ENCODE peak calls at places on chromosome 5, in five cellular contexts. V is IMR-90, O is thoracic aorta, R is GM12865, K is cardiac fibroblast. Z is an unnamed sample.

GRCh38 chr5:113508756-113509155 is 4.7 kb upstream of the YTHDC2 start:
- DNase-seq in V (no peak), O (no peak), R (no peak), K (peak; percentile 44), Z (no peak)

GRCh38 chr5:154519375-154519774 is 41.3 kb upstream of the HAND1 start:
- DNase-seq in V (peak; percentile 31), O (no peak), R (no peak), K (peak; percentile 68), Z (no peak)

GRCh38 chr5:6402939-6403338 is 24.6 kb upstream of the MED10 start:
- DNase-seq in V (no peak), O (no peak), R (peak; percentile 18), K (no peak), Z (no peak)

GRCh38 chr5:168714046-168714445 is 134.9 kb upstream of the PANK3 start:
- DNase-seq in V (peak; percentile 47), O (no peak), R (peak; percentile 45), K (peak; percentile 54), Z (no peak)

GRCh38 chr5:138829341-138829740 is 45.8 kb downstream of the LRRTM2 start:
- DNase-seq in V (peak; percentile 31), O (no peak), R (no peak), K (peak; percentile 64), Z (no peak)

GRCh38 chr5:138952962-138953361 is 77.8 kb upstream of the LRRTM2 start:
- DNase-seq in V (no peak), O (no peak), R (no peak), K (no peak), Z (no peak)

GRCh38 chr5:65902104-65902503 is 24.3 kb upstream of the ERBIN start:
- DNase-seq in V (no peak), O (no peak), R (no peak), K (no peak), Z (no peak)

GRCh38 chr5:31383734-31384133 is 148.2 kb downstream of the DROSHA start:
- DNase-seq in V (peak; percentile 61), O (no peak), R (no peak), K (no peak), Z (no peak)

GRCh38 chr5:72850113-72850512 is 33.7 kb downstream of the TNPO1 start:
- DNase-seq in V (no peak), O (no peak), R (no peak), K (no peak), Z (no peak)

GRCh38 chr5:139062910-139063663 is 135.1 kb downstream of the SIL1 start:
- DNase-seq in V (no peak), O (no peak), R (no peak), K (no peak), Z (no peak)

GRCh38 chr5:147690595-147690994 is 91.9 kb downstream of the JAKMIP2 start:
- DNase-seq in V (peak; percentile 1), O (no peak), R (no peak), K (no peak), Z (no peak)

GRCh38 chr5:81962041-81962440 is 9.8 kb upstream of the ATG10 start:
- DNase-seq in V (no peak), O (no peak), R (no peak), K (no peak), Z (no peak)

GRCh38 chr5:118040496-118040895 is 947.9 kb downstream of the DTWD2 start:
- DNase-seq in V (no peak), O (no peak), R (no peak), K (no peak), Z (no peak)

GRCh38 chr5:124289122-124289521 is 457.3 kb downstream of the ZNF608 start:
- DNase-seq in V (no peak), O (no peak), R (no peak), K (no peak), Z (no peak)

GRCh38 chr5:109105631-109106267 is 304.0 kb downstream of the PJA2 start:
- DNase-seq in V (peak; percentile 91), O (no peak), R (no peak), K (peak; percentile 96), Z (peak; percentile 92)

GRCh38 chr5:158727108-158727507 is 372.6 kb downstream of the EBF1 start:
- DNase-seq in V (no peak), O (no peak), R (no peak), K (no peak), Z (no peak)

GRCh38 chr5:178839319-178839704 is 20.4 kb upstream of the ZNF354B start:
- DNase-seq in V (no peak), O (no peak), R (no peak), K (peak; percentile 55), Z (no peak)

GRCh38 chr5:171415115-171415730 is 4.2 kb upstream of the FGF18 start:
- DNase-seq in V (peak; percentile 63), O (no peak), R (no peak), K (peak; percentile 36), Z (no peak)

GRCh38 chr5:38845555-38846378 is at the start of gene OSMR:
- DNase-seq in V (peak; percentile 98), O (peak; percentile 91), R (no peak), K (peak; percentile 99), Z (peak; percentile 63)

GRCh38 chr5:148734518-148734917 is 80.2 kb upstream of the HTR4 start:
- DNase-seq in V (no peak), O (no peak), R (no peak), K (no peak), Z (no peak)

GRCh38 chr5:6359941-6360683 is 18.2 kb downstream of the MED10 start:
- DNase-seq in V (no peak), O (no peak), R (no peak), K (no peak), Z (no peak)

GRCh38 chr5:169009171-169009570 is 291.8 kb downstream of the SLIT3 start:
- DNase-seq in V (no peak), O (no peak), R (no peak), K (peak; percentile 27), Z (no peak)

GRCh38 chr5:170161069-170161468 is 55.4 kb downstream of the FOXI1 start:
- DNase-seq in V (no peak), O (no peak), R (peak; percentile 63), K (no peak), Z (no peak)

GRCh38 chr5:6736524-6737042 is 23.4 kb downstream of the TENT4A start:
- DNase-seq in V (no peak), O (no peak), R (no peak), K (no peak), Z (no peak)

GRCh38 chr5:68178579-68178978 is 37.0 kb upstream of the PIK3R1 start:
- DNase-seq in V (no peak), O (no peak), R (no peak), K (peak; percentile 19), Z (no peak)

GRCh38 chr5:73791389-73791788 is 165.4 kb downstream of the ARHGEF28 start:
- DNase-seq in V (no peak), O (no peak), R (no peak), K (no peak), Z (no peak)

GRCh38 chr5:10511741-10512640 is 51.9 kb upstream of the ANKRD33B start:
- DNase-seq in V (no peak), O (no peak), R (no peak), K (no peak), Z (no peak)

GRCh38 chr5:53151713-53152458 is 42.3 kb upstream of the MOCS2 start:
- DNase-seq in V (peak; percentile 93), O (peak; percentile 8), R (no peak), K (peak; percentile 77), Z (peak; percentile 78)

GRCh38 chr5:157592594-157592993 is 17.0 kb upstream of the ADAM19 start:
- DNase-seq in V (no peak), O (no peak), R (peak; percentile 49), K (no peak), Z (no peak)

GRCh38 chr5:177494356-177495195 is 2.8 kb downstream of the PDLIM7 start:
- DNase-seq in V (peak; percentile 92), O (peak; percentile 83), R (peak; percentile 46), K (peak; percentile 97), Z (peak; percentile 65)
- TF ChIP-seq CTCF in V (peak; percentile 55), O (peak; percentile 27), R (no peak), K (peak; percentile 41), Z (peak; percentile 36)

DNA sequence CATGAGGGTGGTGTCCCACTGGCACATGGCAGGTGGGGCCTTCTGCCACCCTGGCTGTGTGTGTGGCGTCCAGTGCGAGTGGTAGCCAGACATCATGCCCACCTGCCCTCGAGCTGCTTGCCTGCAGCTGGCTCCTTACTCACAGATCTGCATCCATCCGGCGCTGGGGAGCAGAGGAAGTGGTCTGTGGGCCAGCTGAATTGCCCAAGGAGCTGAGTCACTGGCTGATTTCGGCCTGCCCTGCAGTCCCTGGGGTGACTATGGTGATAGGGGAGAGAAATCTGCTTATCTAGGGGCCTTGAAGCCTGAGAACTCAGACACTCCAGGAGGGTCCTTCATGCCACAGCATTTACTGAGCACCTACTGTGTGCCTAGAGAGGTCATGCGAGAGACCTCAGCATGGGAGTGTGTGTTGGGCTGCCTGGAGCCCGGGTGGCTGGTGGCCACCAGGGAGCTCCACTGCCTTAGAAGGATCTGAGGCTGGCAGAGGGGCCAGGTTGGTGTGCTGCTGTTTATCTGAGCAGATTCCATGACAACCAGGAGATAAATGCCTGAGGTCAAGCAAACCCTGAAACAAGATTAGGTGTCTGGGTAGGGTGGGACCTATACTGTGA is 57.1 kb downstream of the SLC22A5 start:
- DNase-seq in V (peak; percentile 97), O (peak; percentile 68), R (peak; percentile 92), K (peak; percentile 96), Z (peak; percentile 81)
- H3K4me3 ChIP-seq in V (no peak overlapping the region), O (peak overlapping the region; percentile 27), R (peak overlapping the region; percentile 47), K (no peak overlapping the region), Z (no peak overlapping the region)

DNA sequence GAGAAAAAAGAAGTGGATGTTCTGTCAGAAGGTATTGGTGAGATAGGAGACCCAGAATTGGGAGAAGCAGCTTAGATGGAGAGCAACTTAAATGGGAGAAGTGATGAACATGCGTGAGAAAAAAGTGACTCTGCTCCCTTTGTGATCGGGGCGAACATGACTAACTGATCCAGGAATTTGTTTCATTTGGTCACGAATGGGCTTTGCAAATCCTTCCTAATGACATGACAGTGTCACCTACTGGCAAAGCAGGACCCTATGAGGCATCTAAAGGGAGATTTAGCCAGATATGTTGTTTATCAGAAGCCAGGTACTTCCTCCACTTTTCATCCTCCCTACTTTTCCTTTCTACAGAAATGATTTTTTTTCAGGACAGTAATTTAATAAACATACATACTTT is 787.4 kb upstream of the RGMB start:
- DNase-seq in V (peak; percentile 60), O (no peak), R (no peak), K (peak; percentile 94), Z (peak; percentile 1)
- TF ChIP-seq CTCF in V (no peak), O (no peak), R (no peak), K (peak; percentile 40), Z (no peak)

DNA sequence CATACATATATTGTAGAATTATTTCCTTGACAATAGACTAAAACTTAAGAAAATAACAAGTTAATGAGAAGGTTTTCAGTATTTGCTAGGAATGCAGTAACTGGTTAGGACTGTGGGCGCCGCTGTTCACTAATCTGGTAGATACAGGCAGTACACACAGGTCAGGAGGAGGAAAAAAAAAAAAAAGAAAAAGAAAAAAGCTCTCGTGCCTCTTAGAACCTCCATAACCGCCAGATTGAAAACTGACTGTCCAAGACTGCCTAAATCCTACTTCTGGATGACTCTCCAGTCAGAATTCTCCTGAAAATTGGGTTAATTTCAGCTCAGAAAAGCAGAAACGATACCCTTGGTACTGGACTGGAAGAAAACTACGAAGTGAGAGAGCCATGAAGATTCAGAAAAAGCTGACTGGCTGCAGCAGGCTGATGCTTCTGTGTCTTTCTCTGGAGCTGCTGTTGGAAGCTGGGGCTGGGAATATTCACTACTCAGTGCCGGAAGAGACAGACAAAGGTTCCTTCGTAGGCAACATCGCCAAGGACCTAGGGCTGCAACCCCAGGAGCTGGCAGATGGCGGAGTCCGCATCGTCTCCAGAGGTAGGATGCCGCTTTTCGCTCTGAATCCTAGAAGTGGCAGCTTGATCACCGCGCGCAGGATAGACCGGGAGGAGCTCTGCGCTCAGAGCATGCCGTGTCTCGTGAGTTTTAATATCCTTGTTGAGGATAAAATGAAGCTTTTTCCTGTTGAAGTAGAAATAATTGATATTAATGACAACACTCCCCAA is at the start of gene PCDHGA1:
- DNase-seq in V (peak; percentile 75), O (no peak), R (peak; percentile 69), K (peak; percentile 75), Z (no peak)
- H3K4me3 ChIP-seq in V (peak within 1 kb of the TSS; percentile 55), O (peak within 1 kb of the TSS; percentile 14), R (peak within 1 kb of the TSS; percentile 38), K (peak within 1 kb of the TSS; percentile 35), Z (peak within 1 kb of the TSS; percentile 24)

GRCh38 chr5:96687812-96688453 is 25.8 kb downstream of the CAST start:
- DNase-seq in V (peak; percentile 76), O (no peak), R (peak; percentile 64), K (peak; percentile 79), Z (no peak)
- TF ChIP-seq CTCF in V (peak; percentile 78), O (peak; percentile 42), R (peak; percentile 50), K (peak; percentile 69), Z (peak; percentile 39)

Z was measured in HFF-Myc.